ENCODE peak calls at places on chromosome 6, in eight cellular contexts. N is mesendoderm, H is HepG2, C is IMR-90, Y is neural progenitor cell, T is neuronal stem cell, O is fibroblast of lung, E is endodermal cell. A is an unnamed sample.

GRCh38 chr6:93624408-93624807 is 205.0 kb upstream of the EPHA7 start:
- DNase-seq in H (no peak), T (no peak), C (no peak), Y (peak), E (no peak), N (no peak), O (no peak), A (no peak)

GRCh38 chr6:41640436-41640835 is 2.2 kb downstream of the MDFI start:
- DNase-seq in O (no peak), N (no peak), H (no peak), Y (no peak), E (peak), C (no peak), T (no peak), A (no peak)

GRCh38 chr6:153038378-153038777 is 35.9 kb upstream of the MTRF1L start:
- DNase-seq in N (no peak), C (peak), T (no peak), Y (no peak), O (peak), H (no peak), E (no peak), A (peak)

GRCh38 chr6:31952140-31952805 is 6.4 kb downstream of the CFB start:
- DNase-seq in N (peak), T (peak), H (peak), Y (peak), E (peak), C (peak), O (peak), A (peak)

GRCh38 chr6:42100029-42100901 is 42.2 kb downstream of the C6orf132 start:
- DNase-seq in H (peak), Y (no peak), E (no peak), N (no peak), T (no peak), O (peak), C (peak), A (peak)

GRCh38 chr6:43395822-43396221 is 26.4 kb upstream of the ZNF318 start:
- DNase-seq in E (no peak), O (no peak), C (no peak), H (no peak), N (no peak), T (no peak), Y (no peak), A (no peak)

GRCh38 chr6:108145639-108146038 is 20.2 kb upstream of the NR2E1 start:
- DNase-seq in E (peak), O (no peak), T (no peak), N (no peak), C (no peak), H (no peak), Y (peak), A (no peak)

GRCh38 chr6:53692172-53692571 is 26.6 kb upstream of the KLHL31 start:
- DNase-seq in Y (no peak), O (no peak), E (no peak), T (no peak), C (no peak), N (no peak), H (no peak), A (no peak)

GRCh38 chr6:5192135-5192794 is 68.5 kb downstream of the LYRM4 start:
- DNase-seq in H (no peak), C (no peak), N (no peak), Y (no peak), E (no peak), T (no peak), O (no peak), A (no peak)

GRCh38 chr6:119158057-119158848 is 79.8 kb upstream of the FAM184A start:
- DNase-seq in O (peak), Y (no peak), T (no peak), N (no peak), C (peak), E (no peak), H (no peak), A (no peak)

GRCh38 chr6:113870917-113871316 is 13.8 kb downstream of the MARCKS start:
- DNase-seq in H (no peak), O (no peak), E (no peak), C (peak), Y (no peak), N (no peak), T (no peak), A (no peak)

GRCh38 chr6:167475947-167476346 is 151.1 kb downstream of the TTLL2 start:
- DNase-seq in E (peak), O (no peak), N (no peak), Y (peak), H (no peak), T (no peak), C (no peak), A (no peak)

GRCh38 chr6:168666751-168667427 is 225.9 kb downstream of the SMOC2 start:
- DNase-seq in H (no peak), T (no peak), E (no peak), O (no peak), N (peak), C (no peak), Y (no peak), A (no peak)

GRCh38 chr6:166268431-166268830 is 39.8 kb downstream of the PRR18 start:
- DNase-seq in E (peak), N (peak), H (no peak), Y (no peak), T (no peak), C (no peak), O (no peak), A (no peak)

GRCh38 chr6:159359581-159360264 is 190.5 kb downstream of the FNDC1 start:
- DNase-seq in O (no peak), E (no peak), H (no peak), Y (no peak), C (no peak), N (no peak), T (no peak), A (no peak)

GRCh38 chr6:133889557-133890301 is 816 bp downstream of the TCF21 start:
- DNase-seq in E (peak), Y (peak), T (peak), C (peak), H (no peak), O (peak), N (peak), A (no peak)

GRCh38 chr6:155314773-155315515 is 660 bp upstream of the TFB1M start:
- DNase-seq in C (peak), T (no peak), E (no peak), N (no peak), Y (no peak), H (peak), O (peak), A (peak)

GRCh38 chr6:129069006-129069405 is 186.1 kb downstream of the LAMA2 start:
- DNase-seq in N (no peak), Y (no peak), C (no peak), O (peak), H (no peak), T (no peak), E (no peak), A (no peak)

GRCh38 chr6:11083956-11084355 is 9.7 kb upstream of the SMIM13 start:
- DNase-seq in T (no peak), H (no peak), Y (no peak), N (no peak), E (no peak), O (no peak), C (no peak), A (no peak)

GRCh38 chr6:96853083-96853482 is 15.8 kb upstream of the GPR63 start:
- DNase-seq in T (no peak), C (no peak), E (no peak), H (no peak), Y (no peak), O (peak), N (no peak), A (no peak)

GRCh38 chr6:50849016-50849748 is 30.5 kb downstream of the TFAP2B start:
- DNase-seq in C (no peak), H (no peak), E (peak), O (no peak), Y (peak), N (peak), T (no peak), A (no peak)

GRCh38 chr6:68197356-68197755 is 437.7 kb upstream of the ADGRB3 start:
- DNase-seq in N (no peak), C (no peak), O (no peak), Y (no peak), T (no peak), H (no peak), E (no peak), A (peak)

GRCh38 chr6:130752292-130752691 is 74.9 kb upstream of the SMLR1 start:
- DNase-seq in N (no peak), O (peak), C (no peak), Y (no peak), T (no peak), H (no peak), E (no peak), A (no peak)

GRCh38 chr6:18307006-18307405 is 42.7 kb upstream of the DEK start:
- DNase-seq in E (peak), T (no peak), O (no peak), H (no peak), Y (no peak), C (peak), N (peak), A (no peak)

GRCh38 chr6:12585497-12585958 is 131.0 kb upstream of the PHACTR1 start:
- DNase-seq in T (no peak), N (no peak), O (no peak), Y (no peak), E (no peak), H (no peak), C (peak), A (no peak)

GRCh38 chr6:106087548-106088325 is 1.6 kb downstream of the PRDM1 start:
- DNase-seq in E (peak), C (peak), O (peak), Y (peak), N (peak), H (no peak), T (no peak), A (peak)

GRCh38 chr6:72709436-72709835 is 87.6 kb downstream of the KCNQ5 start:
- DNase-seq in E (no peak), T (no peak), H (no peak), Y (no peak), C (no peak), N (no peak), O (no peak), A (no peak)

GRCh38 chr6:310671-311070 is 18.4 kb downstream of the DUSP22 start:
- DNase-seq in Y (no peak), N (no peak), O (no peak), C (no peak), T (no peak), E (no peak), H (no peak), A (no peak)

GRCh38 chr6:145028144-145028818 is 707.0 kb downstream of the EPM2A start:
- DNase-seq in T (no peak), E (no peak), N (peak), Y (peak), C (peak), H (peak), O (peak), A (peak)

GRCh38 chr6:152821525-152821924 is 70.9 kb downstream of the VIP start:
- DNase-seq in H (no peak), N (peak), O (no peak), T (no peak), C (no peak), Y (peak), E (peak), A (no peak)

GRCh38 chr6:168152306-168152963 is 73.4 kb upstream of the FRMD1 start:
- DNase-seq in N (no peak), O (no peak), H (no peak), E (peak), C (no peak), T (no peak), Y (no peak), A (no peak)

GRCh38 chr6:136035378-136036070 is 184.0 kb downstream of the PDE7B start:
- DNase-seq in O (peak), H (no peak), Y (no peak), N (no peak), E (no peak), T (no peak), C (peak), A (no peak)

GRCh38 chr6:136036601-136037000 is 185.1 kb downstream of the PDE7B start:
- DNase-seq in O (no peak), T (no peak), N (no peak), E (no peak), Y (no peak), H (no peak), C (no peak), A (no peak)

GRCh38 chr6:136037246-136037884 is 185.9 kb downstream of the PDE7B start:
- DNase-seq in Y (no peak), O (peak), H (no peak), E (no peak), N (no peak), C (peak), T (no peak), A (no peak)

GRCh38 chr6:136034422-136034821 is 182.9 kb downstream of the PDE7B start:
- DNase-seq in T (no peak), Y (no peak), E (no peak), H (no peak), O (no peak), C (no peak), N (no peak), A (no peak)

GRCh38 chr6:136036071-136036380 is 184.5 kb downstream of the PDE7B start:
- DNase-seq in Y (no peak), H (no peak), N (no peak), C (no peak), E (no peak), O (no peak), T (no peak), A (no peak)
- H3K9ac ChIP-seq in Y (no peak), H (no peak), N (no peak), C (peak), E (no peak), O (no peak), T (no peak), A (no peak)

GRCh38 chr6:46626976-46627375 is 25.6 kb downstream of the CYP39A1 start:
- DNase-seq in Y (no peak), E (no peak), N (no peak), H (no peak), C (no peak), O (no peak), T (no peak), A (no peak)
- H3K9ac ChIP-seq in Y (no peak), E (no peak), N (no peak), H (no peak), C (no peak), O (no peak), T (no peak), A (no peak)

GRCh38 chr6:84512396-84512795 is 252.0 kb downstream of the TBX18 start:
- DNase-seq in C (no peak), Y (no peak), E (no peak), N (no peak), T (no peak), H (no peak), O (peak), A (no peak)

GRCh38 chr6:84508334-84508733 is 256.1 kb downstream of the TBX18 start:
- DNase-seq in O (no peak), E (no peak), Y (no peak), N (no peak), T (no peak), C (no peak), H (no peak), A (peak)

GRCh38 chr6:84511929-84512328 is 252.5 kb downstream of the TBX18 start:
- DNase-seq in N (no peak), T (no peak), H (no peak), Y (no peak), C (no peak), O (no peak), E (no peak), A (no peak)

GRCh38 chr6:84504025-84504424 is 260.4 kb downstream of the TBX18 start:
- DNase-seq in T (no peak), Y (no peak), E (no peak), O (no peak), N (no peak), H (no peak), C (no peak), A (no peak)

DNA sequence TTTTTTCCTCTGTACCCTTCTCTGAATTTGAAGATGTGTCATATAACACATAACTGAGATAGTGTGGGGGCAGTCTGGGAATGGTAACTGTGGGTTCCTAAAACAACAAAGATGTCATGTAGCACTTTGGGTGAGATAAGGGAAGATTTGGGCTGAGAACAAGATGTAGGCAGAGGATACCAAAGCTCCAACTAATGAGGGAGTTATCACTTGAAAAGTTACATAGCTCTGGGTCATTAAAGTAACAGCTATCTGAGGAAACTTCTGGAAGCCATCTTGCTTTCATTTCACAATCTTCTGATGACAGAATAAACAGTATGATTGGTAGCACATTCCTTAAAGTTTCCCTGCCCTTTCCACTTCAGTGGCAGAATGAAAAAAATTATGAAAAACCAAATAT is 255.4 kb downstream of the TBX18 start:
- DNase-seq in T (no peak), O (no peak), N (peak), C (no peak), H (no peak), Y (no peak), E (no peak), A (no peak)
- H3K9ac ChIP-seq in T (no peak), O (no peak), N (no peak), C (no peak), H (no peak), Y (no peak), E (no peak), A (no peak)

GRCh38 chr6:3449750-3450305 is 7.0 kb downstream of the SLC22A23 start:
- DNase-seq in O (no peak), T (no peak), N (no peak), E (no peak), Y (no peak), H (no peak), C (no peak), A (no peak)

GRCh38 chr6:3451498-3451897 is 5.4 kb downstream of the SLC22A23 start:
- DNase-seq in N (peak), Y (no peak), H (no peak), E (no peak), C (no peak), T (no peak), O (no peak), A (no peak)

GRCh38 chr6:3453410-3453809 is 3.4 kb downstream of the SLC22A23 start:
- DNase-seq in E (peak), O (no peak), T (no peak), H (no peak), C (no peak), N (no peak), Y (no peak), A (no peak)

GRCh38 chr6:3449321-3449720 is 7.5 kb downstream of the SLC22A23 start:
- DNase-seq in C (no peak), N (no peak), O (no peak), H (no peak), Y (no peak), T (no peak), E (no peak), A (no peak)

GRCh38 chr6:3450888-3451287 is 6.0 kb downstream of the SLC22A23 start:
- DNase-seq in N (no peak), O (no peak), C (no peak), T (no peak), E (no peak), Y (no peak), H (no peak), A (no peak)
- H3K9ac ChIP-seq in N (no peak), O (no peak), C (no peak), T (no peak), E (no peak), Y (no peak), H (no peak), A (no peak)

A was measured in PC-3.